ENCODE peak calls at places on chromosomes 16 and 17, in six cellular contexts. G is RCC 7860; L is transverse colon; D is stimulated activated CD4-positive, alpha-beta T cell treated with anti-CD3 and anti-CD28 coated beads, Interleukin-12 subunit alpha, Interleukin-12 subunit beta, amount 100 ng/mL, for 48 hours; K is H7; B is body of pancreas. T is an unnamed sample.

GRCh38 chr16:585351-585750 is 4.5 kb upstream of the RAB40C start:
- DNase-seq in G (peak), L (no peak), D (no peak), K (peak), B (peak), T (no peak)

GRCh38 chr17:70343134-70343533 is 173.8 kb downstream of the KCNJ2 start:
- DNase-seq in G (no peak), L (no peak), D (no peak), K (no peak), B (no peak), T (no peak)

GRCh38 chr17:40333781-40334453 is 24.9 kb downstream of the RARA start:
- DNase-seq in G (no peak), L (no peak), D (no peak), K (no peak), B (no peak), T (no peak)

GRCh38 chr17:42312035-42312284 is 23.7 kb downstream of the STAT5A start:
- DNase-seq in G (no peak), L (no peak), D (no peak), K (no peak), B (no peak), T (no peak)

GRCh38 chr17:5226940-5227878 is 7.5 kb downstream of the SCIMP start:
- DNase-seq in G (no peak), L (no peak), D (no peak), K (no peak), B (no peak), T (no peak)

GRCh38 chr16:70430667-70431536 is 8.0 kb downstream of the ST3GAL2 start:
- DNase-seq in G (peak), L (peak), D (peak), K (peak), B (no peak), T (no peak)

GRCh38 chr16:11253009-11253994 is 2.7 kb downstream of the SOCS1 start:
- DNase-seq in G (no peak), L (no peak), D (peak), K (no peak), B (no peak), T (no peak)

GRCh38 chr16:11585460-11586374 is 1.0 kb downstream of the LITAF start:
- DNase-seq in G (peak), L (peak), D (no peak), K (peak), B (peak), T (no peak)

GRCh38 chr17:76004750-76005262 is 4.2 kb downstream of the CDK3 start:
- DNase-seq in G (peak), L (no peak), D (no peak), K (no peak), B (no peak), T (peak)

GRCh38 chr17:57518587-57519118 is 226.4 kb downstream of the CCDC182 start:
- DNase-seq in G (no peak), L (no peak), D (no peak), K (no peak), B (no peak), T (no peak)

GRCh38 chr17:45759761-45760160 is 24.4 kb upstream of the CRHR1 start:
- DNase-seq in G (no peak), L (no peak), D (no peak), K (no peak), B (no peak), T (no peak)

GRCh38 chr16:1156111-1156982 is 3.4 kb downstream of the CACNA1H start:
- DNase-seq in G (no peak), L (no peak), D (no peak), K (peak), B (no peak), T (no peak)

GRCh38 chr16:66265556-66266133 is 100.8 kb upstream of the CDH5 start:
- DNase-seq in G (no peak), L (no peak), D (no peak), K (no peak), B (no peak), T (no peak)

GRCh38 chr17:6435968-6436367 is 1.0 kb upstream of the AIPL1 start:
- DNase-seq in G (peak), L (peak), D (peak), K (peak), B (peak), T (no peak)

GRCh38 chr16:12896562-12896961 is 4.8 kb upstream of the SHISA9 start:
- DNase-seq in G (peak), L (no peak), D (no peak), K (peak), B (peak), T (no peak)

GRCh38 chr17:79042421-79043190 is 18.6 kb downstream of the C1QTNF1 start:
- DNase-seq in G (peak), L (peak), D (peak), K (peak), B (peak), T (no peak)

GRCh38 chr16:85213926-85214294 is 101.6 kb upstream of the CIBAR2 start:
- DNase-seq in G (no peak), L (no peak), D (no peak), K (no peak), B (no peak), T (no peak)

GRCh38 chr17:41402161-41402560 is 4.8 kb upstream of the KRT31 start:
- DNase-seq in G (no peak), L (no peak), D (no peak), K (no peak), B (no peak), T (no peak)

GRCh38 chr17:12955521-12955920 is 62.3 kb downstream of the ELAC2 start:
- DNase-seq in G (no peak), L (no peak), D (no peak), K (no peak), B (no peak), T (no peak)

GRCh38 chr16:49779979-49780378 is 75.9 kb downstream of the ZNF423 start:
- DNase-seq in G (no peak), L (no peak), D (no peak), K (no peak), B (no peak), T (no peak)

GRCh38 chr16:49623501-49624266 is 232.2 kb downstream of the ZNF423 start:
- DNase-seq in G (no peak), L (no peak), D (no peak), K (no peak), B (no peak), T (no peak)

GRCh38 chr16:84408314-84408690 is 40.0 kb downstream of the ATP2C2 start:
- DNase-seq in G (no peak), L (no peak), D (no peak), K (no peak), B (no peak), T (no peak)

GRCh38 chr16:15996432-15997109 is 47.2 kb downstream of the ABCC1 start:
- DNase-seq in G (peak), L (no peak), D (no peak), K (peak), B (peak), T (peak)

GRCh38 chr16:53892155-53892554 is 188.2 kb downstream of the FTO start:
- DNase-seq in G (peak), L (peak), D (peak), K (peak), B (peak), T (no peak)

GRCh38 chr17:77374170-77374936 is 233.6 kb downstream of the SEC14L1 start:
- DNase-seq in G (no peak), L (peak), D (peak), K (peak), B (peak), T (no peak)

GRCh38 chr17:19646788-19647696 is 1.5 kb upstream of the ALDH3A2 start:
- DNase-seq in G (no peak), L (no peak), D (no peak), K (no peak), B (no peak), T (no peak)

GRCh38 chr16:3171855-3172593 is 16.0 kb upstream of the OR1F1 start:
- DNase-seq in G (peak), L (no peak), D (no peak), K (peak), B (no peak), T (no peak)

GRCh38 chr16:72946474-72947194 is 101.3 kb downstream of the ZFHX3 start:
- DNase-seq in G (no peak), L (no peak), D (no peak), K (no peak), B (peak), T (no peak)

GRCh38 chr17:38709104-38709820 is 4.2 kb downstream of the MLLT6 start:
- DNase-seq in G (no peak), L (no peak), D (no peak), K (no peak), B (no peak), T (no peak)

GRCh38 chr17:80426671-80427326 is 11.8 kb downstream of the ENDOV start:
- DNase-seq in G (peak), L (peak), D (peak), K (peak), B (peak), T (no peak)

GRCh38 chr16:78142784-78143183 is 43.3 kb downstream of the WWOX start:
- DNase-seq in G (no peak), L (no peak), D (no peak), K (no peak), B (no peak), T (no peak)

GRCh38 chr17:72446525-72447250 is 325.9 kb downstream of the SOX9 start:
- DNase-seq in G (no peak), L (peak), D (no peak), K (no peak), B (no peak), T (no peak)

T was measured in kidney epithelial cell.